ENCODE peak calls at places on chromosomes 2 and 18, in eight cellular contexts. One of them, this sample, is unnamed. For H3K4me1, the result is how much of the 10 kb centered on the place peaks cover.

GRCh38 chr2:230654057-230654456 is 58.6 kb upstream of the CAB39 start:
- DNase-seq in uterus: no peak
- DNase-seq in lower lobe of right lung: no peak
- DNase-seq in mucosa of descending colon: no peak
- DNase-seq in naive thymus-derived CD4-positive, alpha-beta T cell: no peak
- DNase-seq in astrocyte: no peak
- DNase-seq in NT2/D1: no peak
- DNase-seq in lung: no peak
- DNase-seq in this sample: no peak

GRCh38 chr2:20496069-20496468 is 49.2 kb downstream of the RHOB start:
- DNase-seq in uterus: no peak
- DNase-seq in lower lobe of right lung: no peak
- DNase-seq in mucosa of descending colon: no peak
- DNase-seq in naive thymus-derived CD4-positive, alpha-beta T cell: no peak
- DNase-seq in astrocyte: peak
- DNase-seq in NT2/D1: no peak
- DNase-seq in lung: no peak
- DNase-seq in this sample: no peak

GRCh38 chr2:240912878-240913809 is 7.0 kb downstream of the CROCC2 start:
- DNase-seq in uterus: no peak
- DNase-seq in lower lobe of right lung: no peak
- DNase-seq in mucosa of descending colon: no peak
- DNase-seq in naive thymus-derived CD4-positive, alpha-beta T cell: no peak
- DNase-seq in astrocyte: peak
- DNase-seq in NT2/D1: no peak
- DNase-seq in lung: no peak
- DNase-seq in this sample: no peak

GRCh38 chr2:164887434-164888112 is 46.0 kb upstream of the COBLL1 start:
- DNase-seq in uterus: no peak
- DNase-seq in lower lobe of right lung: no peak
- DNase-seq in mucosa of descending colon: no peak
- DNase-seq in naive thymus-derived CD4-positive, alpha-beta T cell: no peak
- DNase-seq in astrocyte: no peak
- DNase-seq in NT2/D1: no peak
- DNase-seq in lung: no peak
- DNase-seq in this sample: no peak

GRCh38 chr2:43073373-43073772 is 153.0 kb downstream of the ZFP36L2 start:
- DNase-seq in uterus: no peak
- DNase-seq in lower lobe of right lung: no peak
- DNase-seq in mucosa of descending colon: no peak
- DNase-seq in naive thymus-derived CD4-positive, alpha-beta T cell: no peak
- DNase-seq in astrocyte: peak
- DNase-seq in NT2/D1: no peak
- DNase-seq in lung: peak
- DNase-seq in this sample: peak

GRCh38 chr18:23487738-23488625 is 15.3 kb upstream of the RMC1 start:
- DNase-seq in uterus: no peak
- DNase-seq in lower lobe of right lung: peak
- DNase-seq in mucosa of descending colon: no peak
- DNase-seq in naive thymus-derived CD4-positive, alpha-beta T cell: peak
- DNase-seq in astrocyte: peak
- DNase-seq in NT2/D1: no peak
- DNase-seq in lung: no peak
- DNase-seq in this sample: no peak

GRCh38 chr2:168671932-168672331 is 130.5 kb upstream of the NOSTRIN start:
- DNase-seq in uterus: no peak
- DNase-seq in lower lobe of right lung: no peak
- DNase-seq in mucosa of descending colon: no peak
- DNase-seq in naive thymus-derived CD4-positive, alpha-beta T cell: no peak
- DNase-seq in astrocyte: peak
- DNase-seq in NT2/D1: no peak
- DNase-seq in lung: no peak
- DNase-seq in this sample: no peak

GRCh38 chr2:45191972-45192371 is 182.7 kb upstream of the SIX2 start:
- DNase-seq in uterus: peak
- DNase-seq in lower lobe of right lung: no peak
- DNase-seq in mucosa of descending colon: no peak
- DNase-seq in naive thymus-derived CD4-positive, alpha-beta T cell: no peak
- DNase-seq in astrocyte: peak
- DNase-seq in NT2/D1: no peak
- DNase-seq in lung: no peak
- DNase-seq in this sample: no peak

GRCh38 chr2:59458862-59459261 is 1094.6 kb downstream of the BCL11A start:
- DNase-seq in uterus: no peak
- DNase-seq in lower lobe of right lung: no peak
- DNase-seq in mucosa of descending colon: no peak
- DNase-seq in naive thymus-derived CD4-positive, alpha-beta T cell: no peak
- DNase-seq in astrocyte: no peak
- DNase-seq in NT2/D1: no peak
- DNase-seq in lung: no peak
- DNase-seq in this sample: peak

GRCh38 chr2:129318581-129319421 is 660.7 kb upstream of the RAB6C start:
- DNase-seq in uterus: no peak
- DNase-seq in lower lobe of right lung: no peak
- DNase-seq in mucosa of descending colon: no peak
- DNase-seq in naive thymus-derived CD4-positive, alpha-beta T cell: no peak
- DNase-seq in astrocyte: no peak
- DNase-seq in NT2/D1: no peak
- DNase-seq in lung: no peak
- DNase-seq in this sample: no peak

GRCh38 chr2:59888015-59888414 is 665.4 kb downstream of the BCL11A start:
- DNase-seq in uterus: no peak
- DNase-seq in lower lobe of right lung: no peak
- DNase-seq in mucosa of descending colon: no peak
- DNase-seq in naive thymus-derived CD4-positive, alpha-beta T cell: peak
- DNase-seq in astrocyte: no peak
- DNase-seq in NT2/D1: peak
- DNase-seq in lung: no peak
- DNase-seq in this sample: no peak

GRCh38 chr2:118223487-118224136 is 135.3 kb downstream of the INSIG2 start:
- DNase-seq in uterus: no peak
- DNase-seq in lower lobe of right lung: no peak
- DNase-seq in mucosa of descending colon: no peak
- DNase-seq in naive thymus-derived CD4-positive, alpha-beta T cell: peak
- DNase-seq in astrocyte: no peak
- DNase-seq in NT2/D1: no peak
- DNase-seq in lung: no peak
- DNase-seq in this sample: no peak

GRCh38 chr2:48315847-48316194 is 214.1 kb upstream of the STON1 start:
- DNase-seq in uterus: no peak
- DNase-seq in lower lobe of right lung: peak
- DNase-seq in mucosa of descending colon: no peak
- DNase-seq in naive thymus-derived CD4-positive, alpha-beta T cell: no peak
- DNase-seq in astrocyte: peak
- DNase-seq in NT2/D1: no peak
- DNase-seq in lung: no peak
- DNase-seq in this sample: peak

GRCh38 chr2:3192920-3193319 is 184.7 kb downstream of the EIPR1 start:
- DNase-seq in uterus: no peak
- DNase-seq in lower lobe of right lung: no peak
- DNase-seq in mucosa of descending colon: no peak
- DNase-seq in naive thymus-derived CD4-positive, alpha-beta T cell: no peak
- DNase-seq in astrocyte: no peak
- DNase-seq in NT2/D1: no peak
- DNase-seq in lung: no peak
- DNase-seq in this sample: no peak

GRCh38 chr2:231682546-231683291 is 25.6 kb upstream of the PTMA start:
- DNase-seq in uterus: no peak
- DNase-seq in lower lobe of right lung: no peak
- DNase-seq in mucosa of descending colon: no peak
- DNase-seq in naive thymus-derived CD4-positive, alpha-beta T cell: no peak
- DNase-seq in astrocyte: no peak
- DNase-seq in NT2/D1: no peak
- DNase-seq in lung: no peak
- DNase-seq in this sample: no peak

GRCh38 chr2:231679131-231679530 is 29.2 kb upstream of the PTMA start:
- DNase-seq in uterus: no peak
- DNase-seq in lower lobe of right lung: no peak
- DNase-seq in mucosa of descending colon: no peak
- DNase-seq in naive thymus-derived CD4-positive, alpha-beta T cell: no peak
- DNase-seq in astrocyte: no peak
- DNase-seq in NT2/D1: no peak
- DNase-seq in lung: no peak
- DNase-seq in this sample: no peak

GRCh38 chr2:231679906-231680283 is 28.4 kb upstream of the PTMA start:
- DNase-seq in uterus: no peak
- DNase-seq in lower lobe of right lung: no peak
- DNase-seq in mucosa of descending colon: no peak
- DNase-seq in naive thymus-derived CD4-positive, alpha-beta T cell: no peak
- DNase-seq in astrocyte: no peak
- DNase-seq in NT2/D1: no peak
- DNase-seq in lung: no peak
- DNase-seq in this sample: no peak

GRCh38 chr2:231680284-231680991 is 27.9 kb upstream of the PTMA start:
- DNase-seq in uterus: no peak
- DNase-seq in lower lobe of right lung: no peak
- DNase-seq in mucosa of descending colon: peak
- DNase-seq in naive thymus-derived CD4-positive, alpha-beta T cell: no peak
- DNase-seq in astrocyte: no peak
- DNase-seq in NT2/D1: no peak
- DNase-seq in lung: no peak
- DNase-seq in this sample: peak

GRCh38 chr2:231680992-231681852 is 27.1 kb upstream of the PTMA start:
- DNase-seq in uterus: peak
- DNase-seq in lower lobe of right lung: peak
- DNase-seq in mucosa of descending colon: peak
- DNase-seq in naive thymus-derived CD4-positive, alpha-beta T cell: no peak
- DNase-seq in astrocyte: peak
- DNase-seq in NT2/D1: peak
- DNase-seq in lung: peak
- DNase-seq in this sample: peak
- H3K4me3 ChIP-seq in uterus: peak
- H3K4me3 ChIP-seq in lower lobe of right lung: peak
- H3K4me3 ChIP-seq in mucosa of descending colon: peak
- H3K4me3 ChIP-seq in naive thymus-derived CD4-positive, alpha-beta T cell: no peak
- H3K4me3 ChIP-seq in astrocyte: peak
- H3K4me3 ChIP-seq in NT2/D1: peak
- H3K4me3 ChIP-seq in lung: peak
- H3K4me3 ChIP-seq in this sample: no peak

GRCh38 chr2:177249038-177249437 is 15.5 kb downstream of the NFE2L2 start:
- DNase-seq in uterus: no peak
- DNase-seq in lower lobe of right lung: no peak
- DNase-seq in mucosa of descending colon: no peak
- DNase-seq in naive thymus-derived CD4-positive, alpha-beta T cell: no peak
- DNase-seq in astrocyte: no peak
- DNase-seq in NT2/D1: no peak
- DNase-seq in lung: no peak
- DNase-seq in this sample: no peak
- H3K4me1 ChIP-seq in uterus: under half
- H3K4me1 ChIP-seq in lower lobe of right lung: half or more
- H3K4me1 ChIP-seq in mucosa of descending colon: half or more
- H3K4me1 ChIP-seq in naive thymus-derived CD4-positive, alpha-beta T cell: under half
- H3K4me1 ChIP-seq in astrocyte: under half
- H3K4me1 ChIP-seq in NT2/D1: under half
- H3K4me1 ChIP-seq in lung: under half
- H3K4me1 ChIP-seq in this sample: half or more

DNA sequence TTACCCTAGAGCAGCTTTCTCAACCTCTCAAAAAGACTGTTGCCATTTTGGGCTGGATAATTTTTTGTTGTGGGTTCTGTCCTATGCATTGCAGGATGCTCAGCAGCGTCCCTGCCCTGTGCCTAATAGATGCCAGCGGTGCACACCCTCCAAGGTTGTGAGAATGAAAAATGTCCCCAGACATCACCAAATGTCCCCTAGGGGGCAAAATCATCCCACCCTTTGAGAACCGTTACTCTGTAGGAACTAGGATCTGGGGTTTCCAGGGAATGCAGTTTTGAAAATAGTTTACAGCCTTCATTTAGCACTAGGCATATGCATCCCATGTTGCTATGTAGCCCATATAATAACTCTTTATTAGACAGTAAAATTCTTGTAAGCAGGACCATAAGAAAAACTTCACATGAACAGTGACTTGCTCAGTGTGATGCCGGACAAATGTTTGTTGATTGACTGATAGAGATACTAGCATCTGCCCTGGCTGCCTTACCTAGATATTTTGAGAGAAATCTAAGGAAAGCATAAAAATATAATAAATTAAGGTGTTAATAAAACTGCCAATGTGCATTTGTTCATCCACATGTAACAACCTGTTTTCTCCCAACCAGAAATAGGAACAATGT is 79.2 kb upstream of the EPC2 start:
- DNase-seq in uterus: no peak
- DNase-seq in lower lobe of right lung: no peak
- DNase-seq in mucosa of descending colon: no peak
- DNase-seq in naive thymus-derived CD4-positive, alpha-beta T cell: no peak
- DNase-seq in astrocyte: no peak
- DNase-seq in NT2/D1: no peak
- DNase-seq in lung: no peak
- DNase-seq in this sample: no peak
- H3K4me3 ChIP-seq in uterus: no peak
- H3K4me3 ChIP-seq in lower lobe of right lung: no peak
- H3K4me3 ChIP-seq in mucosa of descending colon: no peak
- H3K4me3 ChIP-seq in naive thymus-derived CD4-positive, alpha-beta T cell: no peak
- H3K4me3 ChIP-seq in astrocyte: no peak
- H3K4me3 ChIP-seq in NT2/D1: no peak
- H3K4me3 ChIP-seq in lung: no peak
- H3K4me3 ChIP-seq in this sample: no peak

GRCh38 chr2:130355181-130355577 is 677 bp upstream of the PTPN18 start:
- DNase-seq in uterus: no peak
- DNase-seq in lower lobe of right lung: no peak
- DNase-seq in mucosa of descending colon: peak
- DNase-seq in naive thymus-derived CD4-positive, alpha-beta T cell: no peak
- DNase-seq in astrocyte: no peak
- DNase-seq in NT2/D1: no peak
- DNase-seq in lung: peak
- DNase-seq in this sample: no peak
- H3K4me1 ChIP-seq in uterus: under half
- H3K4me1 ChIP-seq in lower lobe of right lung: under half
- H3K4me1 ChIP-seq in mucosa of descending colon: under half
- H3K4me1 ChIP-seq in naive thymus-derived CD4-positive, alpha-beta T cell: under half
- H3K4me1 ChIP-seq in astrocyte: under half
- H3K4me1 ChIP-seq in NT2/D1: under half
- H3K4me1 ChIP-seq in lung: under half
- H3K4me1 ChIP-seq in this sample: under half